ENCODE peak calls at places on chromosomes 13 and 19, in four cellular contexts. W is GM13976, T is HS-27A, V is iris pigment epithelial cell. F is an unnamed sample.
A peak's percentile ranks its signal among the peaks of the same experiment; 100 is the strongest.

GRCh38 chr13:25847635-25848616 is 203.9 kb downstream of the SHISA2 start:
- DNase-seq in W (no peak), T (no peak), V (no peak), F (no peak)

GRCh38 chr19:48660854-48661731 is 11.7 kb downstream of the NTN5 start:
- DNase-seq in W (peak; percentile 98), T (no peak), V (peak; percentile 82), F (peak; percentile 92)

GRCh38 chr19:4930664-4931063 is 21.4 kb downstream of the UHRF1 start:
- DNase-seq in W (no peak), T (no peak), V (no peak), F (no peak)

GRCh38 chr13:71877280-71877653 is 10.3 kb upstream of the DACH1 start:
- DNase-seq in W (no peak), T (no peak), V (no peak), F (no peak)

GRCh38 chr13:24092108-24092507 is 68.4 kb upstream of the SPATA13 start:
- DNase-seq in W (no peak), T (no peak), V (no peak), F (no peak)

GRCh38 chr19:46374526-46375475 is 27.9 kb downstream of the PPP5C start:
- DNase-seq in W (no peak), T (no peak), V (no peak), F (no peak)

GRCh38 chr19:28393574-28394336 is 819.2 kb downstream of the UQCRFS1 start:
- DNase-seq in W (no peak), T (no peak), V (no peak), F (no peak)

GRCh38 chr13:78759704-78760103 is 100.7 kb upstream of the OBI1 start:
- DNase-seq in W (peak; percentile 4), T (no peak), V (no peak), F (no peak)

GRCh38 chr19:49875801-49876421 is 1.2 kb downstream of the AKT1S1 start:
- DNase-seq in W (peak; percentile 63), T (no peak), V (peak; percentile 39), F (no peak)